ENCODE peak calls at places on chromosomes 16 and 17, in four cellular contexts. Z is GM23248; G is AG10803; N is CD8-positive, alpha-beta memory T cell. K is an unnamed sample.
A peak's percentile ranks its signal among the peaks of the same experiment; 100 is the strongest.

GRCh38 chr17:43003542-43004172 is 2.9 kb upstream of the IFI35 start:
- DNase-seq in Z (peak; percentile 67), G (peak; percentile 71), N (no peak), K (peak; percentile 67)

GRCh38 chr17:61399131-61400057 is at the start of gene TBX2:
- DNase-seq in Z (peak; percentile 92), G (peak; percentile 79), N (peak; percentile 38), K (peak; percentile 95)

GRCh38 chr17:63405741-63406261 is 40.3 kb downstream of the CYB561 start:
- DNase-seq in G (peak; percentile 85), Z (peak; percentile 85), N (no peak), K (peak; percentile 92)

GRCh38 chr17:44556114-44556853 is 1.0 kb upstream of the FZD2 start:
- DNase-seq in Z (peak; percentile 58), G (peak; percentile 67), N (no peak), K (peak; percentile 72)

GRCh38 chr17:10756604-10757003 is 26.8 kb upstream of the TMEM220 start:
- DNase-seq in Z (no peak), G (no peak), N (no peak), K (no peak)

GRCh38 chr16:84985079-84986065 is 26.0 kb downstream of the ZDHHC7 start:
- DNase-seq in N (no peak), Z (peak; percentile 84), G (peak; percentile 88), K (peak; percentile 87)

GRCh38 chr17:44924107-44924544 is 8.8 kb upstream of the GFAP start:
- DNase-seq in G (no peak), N (peak; percentile 25), Z (no peak), K (no peak)

GRCh38 chr17:50899559-50900319 is 33.6 kb upstream of the TOB1 start:
- DNase-seq in G (no peak), Z (no peak), N (no peak), K (no peak)

GRCh38 chr16:56238188-56238587 is 46.9 kb downstream of the GNAO1 start:
- DNase-seq in N (no peak), Z (no peak), G (no peak), K (no peak)

GRCh38 chr17:2777242-2777867 is 18.9 kb upstream of the RAP1GAP2 start:
- DNase-seq in N (no peak), Z (no peak), G (no peak), K (no peak)

GRCh38 chr16:62967606-62968005 is 931.4 kb upstream of the CDH8 start:
- DNase-seq in N (no peak), Z (no peak), G (no peak), K (no peak)

GRCh38 chr17:49624896-49625295 is 49.2 kb downstream of the NXPH3 start:
- DNase-seq in N (no peak), Z (peak; percentile 85), G (peak; percentile 59), K (peak; percentile 53)

GRCh38 chr16:63461248-63461841 is 1425.1 kb upstream of the CDH8 start:
- DNase-seq in G (peak; percentile 42), Z (peak; percentile 61), N (no peak), K (peak; percentile 61)

GRCh38 chr16:66479661-66480264 is 52.7 kb downstream of the BEAN1 start:
- DNase-seq in Z (no peak), N (no peak), G (no peak), K (no peak)

GRCh38 chr16:2415085-2415484 is 14.2 kb upstream of the CCNF start:
- DNase-seq in G (no peak), N (no peak), Z (no peak), K (no peak)

DNA sequence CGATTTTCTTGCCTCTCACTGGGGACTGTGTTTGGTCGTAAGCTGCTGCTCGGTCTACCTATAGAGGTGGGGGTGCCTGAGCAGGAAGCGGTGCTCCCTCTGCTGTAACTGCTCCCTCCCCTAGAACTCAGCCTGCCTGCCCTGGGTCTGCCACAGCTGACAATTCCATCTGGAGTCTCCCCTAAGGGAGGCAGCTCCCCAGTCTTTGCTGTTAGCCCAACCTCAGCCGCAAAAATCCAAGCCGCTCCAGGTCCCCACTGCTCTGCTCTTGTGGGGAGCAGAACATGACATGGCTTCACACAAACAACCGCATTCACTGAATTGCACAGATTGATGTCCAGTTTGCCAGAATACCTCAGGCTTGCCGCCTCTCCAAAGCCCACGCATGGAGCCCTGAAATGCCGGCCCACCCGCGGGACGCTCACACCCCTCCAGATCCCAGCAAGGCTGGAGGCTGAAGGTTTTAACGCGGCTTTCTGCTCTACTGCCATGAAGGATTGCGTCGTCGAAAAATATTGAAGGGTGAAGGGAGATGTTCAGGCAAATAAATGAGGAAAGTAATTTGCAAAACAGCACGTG is 221.5 kb upstream of the FOXF1 start:
- DNase-seq in N (no peak), G (no peak), Z (no peak), K (no peak)
- H3K4me3 ChIP-seq in N (no peak overlapping the region), G (no peak overlapping the region), Z (no peak overlapping the region), K (no peak overlapping the region)

DNA sequence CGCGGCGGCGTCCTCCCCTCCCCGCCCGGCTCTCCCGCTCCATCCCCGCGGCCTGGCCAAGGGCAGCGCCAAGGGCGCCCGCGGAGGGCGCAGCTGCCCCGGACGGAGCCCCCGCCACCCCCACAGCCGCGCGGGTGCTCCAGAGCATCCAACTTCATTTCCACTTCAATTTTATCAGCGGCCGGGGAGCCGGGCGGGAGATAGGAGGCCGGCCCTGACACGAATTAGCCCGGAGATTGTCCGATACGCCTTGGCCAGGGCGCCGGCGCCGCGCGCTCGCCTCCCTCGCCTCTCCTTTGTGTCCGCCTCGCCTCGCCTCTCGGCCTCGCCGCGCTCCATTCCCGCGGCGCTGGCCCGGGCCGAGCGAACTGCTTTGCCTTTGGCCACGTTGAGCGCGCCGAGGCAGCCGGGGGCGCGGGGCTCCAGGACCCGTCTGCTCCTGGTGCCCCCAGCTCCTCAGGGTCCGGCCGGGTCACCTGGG is 129.1 kb upstream of the LHX1 start:
- DNase-seq in G (peak; percentile 2), N (no peak), Z (peak; percentile 30), K (peak; percentile 8)
- H3K4me3 ChIP-seq in G (no peak overlapping the region), N (no peak overlapping the region), Z (no peak overlapping the region), K (no peak overlapping the region)

GRCh38 chr16:87832759-87833502 is 36.4 kb downstream of the SLC7A5 start:
- DNase-seq in Z (no peak), G (no peak), N (no peak), K (no peak)

GRCh38 chr16:87830673-87831420 is 38.5 kb downstream of the SLC7A5 start:
- DNase-seq in N (no peak), G (no peak), Z (no peak), K (no peak)

GRCh38 chr16:87831421-87832136 is 37.7 kb downstream of the SLC7A5 start:
- DNase-seq in G (no peak), N (no peak), Z (no peak), K (no peak)

GRCh38 chr16:87833548-87833947 is 35.8 kb downstream of the SLC7A5 start:
- DNase-seq in N (no peak), Z (no peak), G (no peak), K (no peak)

DNA sequence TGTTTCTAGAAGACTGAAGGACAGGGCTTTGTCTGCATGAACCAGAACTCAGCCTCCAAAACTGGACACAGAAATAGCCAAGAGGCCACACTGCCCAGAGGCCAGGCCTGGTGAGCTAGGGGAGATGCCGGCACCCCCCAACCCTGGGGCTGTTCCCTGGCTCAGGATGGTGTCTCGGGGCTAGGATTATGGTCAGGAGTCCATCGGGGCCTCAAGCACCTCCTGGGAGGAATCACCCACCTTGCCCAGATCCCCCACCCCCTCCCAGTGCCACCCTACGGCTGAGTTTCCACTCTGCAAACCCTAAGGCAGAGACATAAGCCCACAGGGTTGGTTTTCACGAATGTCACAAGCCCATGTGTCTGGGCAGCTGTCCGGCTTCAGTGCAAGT is 37.2 kb downstream of the SLC7A5 start:
- DNase-seq in N (no peak), Z (no peak), G (no peak), K (no peak)
- H3K4me3 ChIP-seq in N (no peak overlapping the region), Z (no peak overlapping the region), G (no peak overlapping the region), K (no peak overlapping the region)

GRCh38 chr16:86069736-86070298 is 170.9 kb downstream of the IRF8 start:
- DNase-seq in G (no peak), N (no peak), Z (no peak), K (no peak)
- H3K4me3 ChIP-seq in G (no peak overlapping the region), N (no peak overlapping the region), Z (no peak overlapping the region), K (no peak overlapping the region)

GRCh38 chr17:36657390-36657762 is 56.0 kb downstream of the MRM1 start:
- DNase-seq in G (no peak), N (no peak), Z (no peak), K (no peak)

GRCh38 chr17:36661688-36662087 is 60.3 kb downstream of the MRM1 start:
- DNase-seq in N (no peak), Z (no peak), G (no peak), K (no peak)

GRCh38 chr17:36661047-36661666 is 59.8 kb downstream of the MRM1 start:
- DNase-seq in G (no peak), N (no peak), Z (no peak), K (no peak)

GRCh38 chr17:36653374-36653773 is 52.0 kb downstream of the MRM1 start:
- DNase-seq in N (no peak), Z (no peak), G (no peak), K (no peak)

GRCh38 chr17:36657763-36658490 is 56.5 kb downstream of the MRM1 start:
- DNase-seq in N (no peak), G (no peak), Z (peak; percentile 28), K (no peak)
- H3K4me3 ChIP-seq in N (no peak overlapping the region), G (no peak overlapping the region), Z (peak overlapping the region; percentile 52), K (peak overlapping the region; percentile 37)

DNA sequence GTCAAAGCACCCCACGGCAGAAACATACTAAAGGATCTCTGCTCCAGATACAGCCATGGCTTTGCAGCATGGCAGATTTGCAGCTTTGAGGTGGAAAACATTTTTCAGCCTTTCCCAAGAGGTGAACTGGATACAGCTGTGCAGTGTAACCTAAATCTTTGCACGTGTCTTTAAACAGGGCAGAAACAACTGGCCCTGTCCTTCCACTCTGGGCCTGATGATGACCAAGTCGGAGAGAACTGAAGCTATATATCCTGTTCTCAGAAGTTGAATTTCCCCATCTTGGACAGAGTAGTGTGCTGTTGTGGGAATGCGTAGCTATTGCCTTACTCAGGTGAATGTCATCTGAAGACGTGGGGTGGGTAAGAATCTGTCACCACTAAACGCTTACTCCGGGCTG is 19.5 kb downstream of the RBFOX1 start:
- DNase-seq in N (no peak), Z (no peak), G (no peak), K (no peak)
- H3K4me3 ChIP-seq in N (no peak overlapping the region), Z (no peak overlapping the region), G (no peak overlapping the region), K (no peak overlapping the region)

DNA sequence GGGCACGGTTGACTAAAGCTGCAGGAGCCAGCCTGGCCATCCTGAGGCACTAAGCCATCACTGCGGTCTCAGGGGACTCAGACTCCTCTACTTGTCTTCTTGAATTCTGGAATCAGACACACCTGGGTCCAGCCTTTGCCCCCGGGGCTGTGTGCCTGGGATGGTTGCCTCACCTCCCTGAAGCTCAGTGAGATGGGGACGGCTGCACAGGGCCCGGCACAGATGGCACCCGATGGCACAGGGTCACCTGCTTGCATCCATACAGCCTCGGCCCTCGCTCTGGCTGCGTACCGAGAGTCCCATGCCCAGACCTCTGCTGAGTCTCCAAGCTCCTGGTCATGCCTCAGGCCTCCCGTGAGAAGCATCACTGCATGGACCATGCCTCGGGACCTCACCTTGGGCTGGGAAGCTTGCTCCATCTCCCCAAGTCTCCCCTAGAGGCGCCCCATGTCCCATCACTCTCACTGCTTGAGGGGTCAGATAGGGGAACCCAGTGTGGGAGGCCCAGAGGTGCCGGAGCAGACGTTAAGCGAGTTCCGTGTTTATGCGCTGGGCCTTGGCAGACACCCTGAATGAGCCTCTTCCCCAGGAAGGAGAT is 316.3 kb downstream of the SEC14L1 start:
- DNase-seq in Z (no peak), G (no peak), N (no peak), K (no peak)
- H3K4me3 ChIP-seq in Z (no peak overlapping the region), G (no peak overlapping the region), N (peak overlapping the region; percentile 95), K (no peak overlapping the region)